ENCODE peak calls at places on chromosomes 12 and 14, in ten cellular contexts. G is astrocyte, V is esophagus squamous epithelium, C is GM23338, W is fibroblast of lung, U is A549, L is ovary, S is brain microvascular endothelial cell, H is heart left ventricle, R is A673. F is an unnamed sample.

GRCh38 chr12:52181757-52182156 is 10.1 kb downstream of the KRT80 start:
- DNase-seq in V (no peak), G (peak), C (peak), W (peak), U (no peak), H (no peak), L (no peak), R (peak), S (peak), F (no peak)

GRCh38 chr12:51937941-51938340 is 13.6 kb upstream of the ACVR1B start:
- DNase-seq in U (no peak), C (no peak), W (no peak), S (no peak), G (no peak), H (no peak), V (no peak), R (no peak), L (no peak), F (no peak)

GRCh38 chr12:118536306-118536900 is 160.0 kb downstream of the SUDS3 start:
- DNase-seq in G (no peak), V (no peak), L (no peak), H (no peak), R (no peak), U (no peak), C (no peak), S (no peak), W (no peak), F (no peak)

GRCh38 chr12:111245701-111246476 is 123.0 kb downstream of the PHETA1 start:
- DNase-seq in L (no peak), W (no peak), C (no peak), H (no peak), V (no peak), G (no peak), R (no peak), U (no peak), S (no peak), F (no peak)

GRCh38 chr12:68790081-68790951 is 17.7 kb upstream of the MDM2 start:
- DNase-seq in H (no peak), R (no peak), G (no peak), U (no peak), S (no peak), L (no peak), C (no peak), V (no peak), W (no peak), F (no peak)

GRCh38 chr12:95700316-95700785 is 90.2 kb downstream of the NTN4 start:
- DNase-seq in L (no peak), H (no peak), R (no peak), G (peak), U (no peak), C (no peak), V (no peak), S (peak), W (peak), F (no peak)

GRCh38 chr12:87845995-87846483 is 183.2 kb downstream of the C12orf50 start:
- DNase-seq in S (no peak), G (no peak), V (no peak), L (no peak), W (no peak), R (no peak), U (no peak), H (no peak), C (peak), F (no peak)

GRCh38 chr12:89706551-89707348 is 1.9 kb downstream of the ATP2B1 start:
- DNase-seq in R (no peak), G (peak), H (peak), L (no peak), W (peak), V (no peak), C (peak), U (peak), S (no peak), F (peak)

GRCh38 chr14:69260979-69261605 is 1.1 kb downstream of the GALNT16 start:
- DNase-seq in C (peak), G (no peak), H (peak), L (peak), U (peak), S (no peak), V (no peak), W (no peak), R (no peak), F (peak)

GRCh38 chr12:47808049-47808448 is 11.7 kb downstream of the HDAC7 start:
- DNase-seq in H (peak), U (no peak), G (peak), S (peak), V (no peak), R (no peak), L (peak), W (no peak), C (peak), F (no peak)

GRCh38 chr12:111443586-111443985 is 37.9 kb downstream of the SH2B3 start:
- DNase-seq in W (no peak), S (peak), L (peak), C (no peak), R (no peak), H (peak), V (no peak), G (no peak), U (no peak), F (no peak)

GRCh38 chr12:119578112-119578511 is 15.5 kb upstream of the TMEM233 start:
- DNase-seq in W (no peak), G (peak), V (no peak), H (no peak), C (no peak), L (no peak), R (no peak), S (no peak), U (no peak), F (no peak)

GRCh38 chr14:64745511-64746041 is 41.4 kb downstream of the PLEKHG3 start:
- DNase-seq in U (no peak), V (no peak), W (peak), H (no peak), L (no peak), G (peak), R (no peak), C (peak), S (peak), F (no peak)

GRCh38 chr14:56153271-56153670 is 35.1 kb downstream of the PELI2 start:
- DNase-seq in R (no peak), U (no peak), S (peak), H (no peak), C (no peak), W (peak), L (no peak), G (no peak), V (no peak), F (no peak)

GRCh38 chr12:119727600-119728436 is 59.9 kb downstream of the PRKAB1 start:
- DNase-seq in R (no peak), L (no peak), C (no peak), S (no peak), W (no peak), U (no peak), V (no peak), G (no peak), H (no peak), F (no peak)

GRCh38 chr12:67425394-67425793 is 156.2 kb downstream of the CAND1 start:
- DNase-seq in G (no peak), R (no peak), L (no peak), W (no peak), U (no peak), V (no peak), H (no peak), S (no peak), C (no peak), F (no peak)

GRCh38 chr12:127327986-127328385 is 939.0 kb upstream of the TMEM132C start:
- DNase-seq in S (no peak), L (no peak), C (no peak), G (no peak), R (no peak), W (no peak), U (no peak), H (no peak), V (no peak), F (no peak)

GRCh38 chr12:109738878-109739665 is 25.4 kb downstream of the FAM222A start:
- DNase-seq in R (no peak), W (no peak), V (no peak), S (no peak), H (peak), C (no peak), U (no peak), G (peak), L (peak), F (peak)

GRCh38 chr14:74324945-74325361 is 22.2 kb upstream of the ABCD4 start:
- DNase-seq in V (no peak), L (no peak), R (peak), S (peak), C (peak), H (no peak), W (peak), G (peak), U (peak), F (no peak)

GRCh38 chr12:51324953-51325352 is 979 bp upstream of the BIN2 start:
- DNase-seq in W (no peak), R (no peak), H (no peak), C (no peak), U (no peak), G (no peak), V (no peak), S (no peak), L (no peak), F (no peak)

GRCh38 chr12:3313655-3314305 is 177.2 kb upstream of the PRMT8 start:
- DNase-seq in U (peak), V (no peak), S (no peak), H (no peak), W (no peak), L (peak), R (peak), G (no peak), C (peak), F (peak)

GRCh38 chr12:75603475-75603874 is 92.1 kb upstream of the KRR1 start:
- DNase-seq in V (no peak), U (no peak), S (no peak), C (no peak), W (no peak), H (no peak), R (no peak), G (peak), L (no peak), F (no peak)

DNA sequence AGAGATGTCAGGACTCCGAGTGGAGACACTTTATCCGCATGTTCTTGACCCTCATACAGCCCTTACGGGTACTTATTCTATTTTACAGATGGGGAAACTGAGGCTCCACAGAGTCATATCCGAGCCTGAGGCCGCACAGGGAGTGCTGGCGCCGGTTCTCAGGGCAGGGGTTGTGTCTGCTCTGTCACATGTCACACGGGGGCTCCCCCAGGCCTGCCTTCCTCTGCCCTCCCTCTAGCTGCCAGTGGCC is 988 bp upstream of the INF2 start:
- DNase-seq in L (no peak), C (no peak), S (no peak), G (no peak), U (no peak), R (no peak), V (no peak), W (no peak), H (no peak), F (no peak)
- H3K4me3 ChIP-seq in L (no peak), C (peak), S (no peak), G (no peak), U (peak), R (no peak), V (no peak), W (no peak), H (peak), F (no peak)

GRCh38 chr12:81395431-81395830 is 317.6 kb downstream of the ACSS3 start:
- DNase-seq in U (no peak), W (no peak), C (no peak), V (no peak), H (no peak), R (no peak), S (no peak), L (no peak), G (no peak), F (no peak)
- TF ChIP-seq CTCF in U (no peak), W (no peak), C (no peak), V (no peak), H (no peak), R (no peak), S (no peak), L (no peak), G (no peak), F (no peak)

GRCh38 chr12:11694528-11694927 is 45.1 kb downstream of the ETV6 start:
- DNase-seq in V (no peak), H (no peak), S (no peak), C (no peak), R (no peak), W (no peak), G (no peak), L (no peak), U (no peak), F (no peak)
- H3K27ac ChIP-seq in V (peak), H (no peak), S (no peak), C (no peak), R (no peak), W (no peak), G (no peak), L (no peak), U (no peak), F (no peak)

GRCh38 chr14:92513966-92514843 is 624 bp downstream of the RIN3 start:
- DNase-seq in H (no peak), G (peak), V (no peak), R (no peak), S (no peak), W (peak), U (peak), C (peak), L (peak), F (no peak)
- H3K4me3 ChIP-seq in H (peak), G (peak), V (peak), R (peak), S (peak), W (peak), U (peak), C (peak), L (peak), F (no peak)

DNA sequence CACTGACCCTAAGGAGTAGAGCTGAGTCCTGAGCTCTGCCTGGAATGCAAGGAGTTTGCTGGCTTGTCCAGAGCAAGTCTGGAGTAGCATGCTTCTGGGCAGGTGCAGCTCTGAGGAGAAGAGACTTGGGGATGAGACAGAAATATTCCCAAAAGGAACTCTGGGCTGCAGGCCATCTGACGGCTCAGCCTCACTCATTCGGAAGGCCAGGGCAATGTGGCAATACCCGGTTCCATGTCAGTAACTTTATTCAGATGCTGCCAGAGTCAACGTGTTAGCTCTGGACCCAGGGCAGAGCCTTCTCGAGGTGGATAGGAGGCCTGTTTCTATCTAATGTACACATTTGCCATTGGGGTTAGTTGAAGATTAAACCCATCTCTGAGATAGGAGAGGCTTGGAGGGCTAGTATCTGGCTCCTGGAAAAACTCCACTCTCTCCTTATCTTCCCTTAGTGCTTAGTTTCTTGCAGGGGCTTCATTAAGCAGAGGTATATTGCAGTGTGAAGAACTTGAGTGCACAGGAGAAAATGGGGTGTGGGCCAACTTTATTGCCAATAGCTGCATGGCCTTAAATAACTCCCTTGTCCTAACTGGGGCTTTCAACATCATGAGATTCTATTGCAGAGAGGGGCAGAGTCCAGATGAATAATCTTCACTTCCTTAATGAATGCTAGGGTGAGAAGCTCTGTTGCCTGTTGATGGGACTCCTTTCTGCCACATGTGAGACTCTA is 65.6 kb downstream of the NTF3 start:
- DNase-seq in V (no peak), H (no peak), G (no peak), S (no peak), R (no peak), W (no peak), U (no peak), C (no peak), L (no peak), F (no peak)
- TF ChIP-seq CTCF in V (no peak), H (no peak), G (no peak), S (no peak), R (no peak), W (no peak), U (no peak), C (no peak), L (no peak), F (no peak)

F was measured in WERI-Rb-1.